ENCODE peak calls at places on chromosomes 12 and 14, in ten cellular contexts. E is NCI-H226; Q is G401; J is nephron progenitor cell; V is sigmoid colon; C is CD8-positive, alpha-beta memory T cell; H is HFFc6; O is effector CD4-positive, alpha-beta T cell; F is left ventricle myocardium inferior; R is HuH-7.5. G is an unnamed sample.

GRCh38 chr14:93369393-93370266 is 22.6 kb downstream of the COX8C start:
- DNase-seq in E (no peak), Q (no peak), J (no peak), V (no peak), C (no peak), H (no peak), O (no peak), F (no peak), R (no peak), G (no peak)

GRCh38 chr12:3380200-3381020 is 110.6 kb upstream of the PRMT8 start:
- DNase-seq in E (no peak), Q (no peak), J (no peak), V (no peak), C (no peak), H (no peak), O (no peak), F (no peak), R (no peak), G (peak; percentile 63)

GRCh38 chr12:11580125-11580751 is 69.2 kb upstream of the ETV6 start:
- DNase-seq in E (peak; percentile 98), Q (peak; percentile 3), J (no peak), V (peak; percentile 71), C (no peak), H (peak; percentile 90), O (no peak), F (no peak), R (no peak), G (peak; percentile 74)

GRCh38 chr14:101505216-101505970 is 55.9 kb upstream of the DIO3 start:
- DNase-seq in E (no peak), Q (no peak), J (no peak), V (peak; percentile 56), C (peak; percentile 29), H (no peak), O (no peak), F (no peak), R (no peak), G (no peak)

GRCh38 chr12:50505945-50506344 is 1.2 kb downstream of the DIP2B start:
- DNase-seq in E (no peak), Q (peak; percentile 68), J (no peak), V (no peak), C (no peak), H (no peak), O (no peak), F (no peak), R (no peak), G (peak; percentile 15)

GRCh38 chr14:104421401-104421821 is 158.2 kb upstream of the C14orf180 start:
- DNase-seq in E (no peak), Q (no peak), J (no peak), V (peak; percentile 53), C (no peak), H (no peak), O (no peak), F (no peak), R (no peak), G (no peak)

GRCh38 chr12:115002434-115002833 is 318.5 kb upstream of the TBX3 start:
- DNase-seq in E (no peak), Q (no peak), J (no peak), V (no peak), C (no peak), H (no peak), O (no peak), F (no peak), R (no peak), G (no peak)

GRCh38 chr12:53200458-53201169 is 6.4 kb downstream of the ITGB7 start:
- DNase-seq in E (no peak), Q (no peak), J (no peak), V (peak; percentile 41), C (no peak), H (no peak), O (no peak), F (no peak), R (no peak), G (no peak)

GRCh38 chr14:105249175-105250007 is 1.1 kb downstream of the BTBD6 start:
- DNase-seq in E (no peak), Q (peak; percentile 26), J (no peak), V (no peak), C (no peak), H (no peak), O (no peak), F (no peak), R (peak; percentile 48), G (no peak)

GRCh38 chr12:124497658-124498057 is 69.8 kb downstream of the NCOR2 start:
- DNase-seq in E (no peak), Q (peak; percentile 48), J (no peak), V (peak; percentile 89), C (no peak), H (peak; percentile 89), O (no peak), F (peak; percentile 84), R (no peak), G (peak; percentile 96)

GRCh38 chr12:95767703-95768102 is 22.9 kb downstream of the NTN4 start:
- DNase-seq in E (peak; percentile 61), Q (no peak), J (no peak), V (no peak), C (no peak), H (no peak), O (no peak), F (no peak), R (no peak), G (peak; percentile 64)

GRCh38 chr14:93346926-93347721 is at the start of gene COX8C:
- DNase-seq in E (no peak), Q (no peak), J (no peak), V (no peak), C (no peak), H (no peak), O (no peak), F (no peak), R (no peak), G (no peak)

GRCh38 chr14:67514650-67515385 is 18.3 kb upstream of the PLEKHH1 start:
- DNase-seq in E (no peak), Q (peak; percentile 70), J (peak; percentile 55), V (peak; percentile 77), C (peak; percentile 75), H (no peak), O (peak; percentile 28), F (peak; percentile 36), R (no peak), G (peak; percentile 31)

GRCh38 chr12:7972734-7973488 is 36.9 kb upstream of the SLC2A3 start:
- DNase-seq in E (no peak), Q (peak; percentile 8), J (no peak), V (peak; percentile 40), C (no peak), H (no peak), O (no peak), F (no peak), R (no peak), G (no peak)

GRCh38 chr12:121966959-121967358 is 48.6 kb downstream of the CFAP251 start:
- DNase-seq in E (no peak), Q (no peak), J (no peak), V (no peak), C (no peak), H (no peak), O (no peak), F (no peak), R (no peak), G (no peak)

GRCh38 chr12:1529862-1530591 is 64.4 kb downstream of the FBXL14 start:
- DNase-seq in E (no peak), Q (no peak), J (peak; percentile 76), V (peak; percentile 57), C (no peak), H (no peak), O (no peak), F (peak; percentile 40), R (peak; percentile 59), G (no peak)

GRCh38 chr12:87520968-87521367 is 508.2 kb downstream of the C12orf50 start:
- DNase-seq in E (no peak), Q (no peak), J (no peak), V (no peak), C (no peak), H (no peak), O (no peak), F (no peak), R (no peak), G (no peak)

GRCh38 chr14:91484186-91484585 is 25.9 kb downstream of the PPP4R3A start:
- DNase-seq in E (no peak), Q (no peak), J (no peak), V (no peak), C (no peak), H (no peak), O (no peak), F (no peak), R (no peak), G (no peak)

GRCh38 chr14:80602931-80603330 is 338.6 kb downstream of the CEP128 start:
- DNase-seq in E (no peak), Q (peak; percentile 16), J (no peak), V (no peak), C (no peak), H (no peak), O (no peak), F (no peak), R (no peak), G (no peak)

GRCh38 chr14:53209370-53209769 is 56.2 kb upstream of the DDHD1 start:
- DNase-seq in E (no peak), Q (no peak), J (no peak), V (no peak), C (no peak), H (no peak), O (no peak), F (no peak), R (no peak), G (peak; percentile 53)

GRCh38 chr12:63323942-63324341 is 172.9 kb upstream of the AVPR1A start:
- DNase-seq in E (no peak), Q (no peak), J (no peak), V (no peak), C (no peak), H (no peak), O (no peak), F (no peak), R (no peak), G (no peak)

GRCh38 chr12:105920161-105920684 is 218.5 kb downstream of the NUAK1 start:
- DNase-seq in E (peak; percentile 77), Q (no peak), J (no peak), V (no peak), C (no peak), H (no peak), O (no peak), F (peak; percentile 43), R (no peak), G (no peak)

GRCh38 chr12:10211975-10212622 is 578 bp upstream of the GABARAPL1 start:
- DNase-seq in E (peak; percentile 100), Q (peak; percentile 94), J (peak; percentile 84), V (peak; percentile 99), C (peak; percentile 93), H (peak; percentile 99), O (peak; percentile 84), F (peak; percentile 98), R (peak; percentile 83), G (peak; percentile 100)

GRCh38 chr14:22545842-22546721 is 42.9 kb downstream of the DAD1 start:
- DNase-seq in E (no peak), Q (no peak), J (no peak), V (no peak), C (peak; percentile 60), H (peak; percentile 86), O (no peak), F (no peak), R (no peak), G (peak; percentile 82)

GRCh38 chr14:99484106-99484505 is 2.9 kb downstream of the CCNK start:
- DNase-seq in E (no peak), Q (no peak), J (no peak), V (no peak), C (no peak), H (no peak), O (no peak), F (no peak), R (no peak), G (no peak)

GRCh38 chr12:288687-289086 is 26.1 kb upstream of the SLC6A13 start:
- DNase-seq in E (peak; percentile 38), Q (peak; percentile 97), J (no peak), V (no peak), C (no peak), H (no peak), O (no peak), F (peak; percentile 20), R (no peak), G (peak; percentile 81)

GRCh38 chr12:26791328-26791791 is 41.6 kb downstream of the ITPR2 start:
- DNase-seq in E (no peak), Q (no peak), J (no peak), V (no peak), C (no peak), H (peak; percentile 22), O (no peak), F (no peak), R (no peak), G (peak; percentile 24)

GRCh38 chr14:23639891-23640523 is 3.8 kb downstream of the DHRS2 start:
- DNase-seq in E (no peak), Q (no peak), J (no peak), V (no peak), C (no peak), H (no peak), O (no peak), F (no peak), R (no peak), G (peak; percentile 64)

G was measured in fibroblast of mammary gland.